ENCODE peak calls at places on chromosome 1, in seven cellular contexts. O is H9; H is amygdala; C is activated CD8-positive, alpha-beta memory T cell treated with anti-CD3 and anti-CD28 coated beads for 1 hour; A is astrocyte of the spinal cord; I is SHP77; L is cardiac muscle cell. Q is an unnamed sample.

GRCh38 chr1:111496398-111496797 is 7.0 kb downstream of the ADORA3 start:
- DNase-seq in O (no peak), H (no peak), C (no peak), A (no peak), I (no peak), L (no peak), Q (no peak)

GRCh38 chr1:111274653-111275052 is 16.0 kb upstream of the CHIA start:
- DNase-seq in O (no peak), H (no peak), C (no peak), A (no peak), I (no peak), L (no peak), Q (no peak)

GRCh38 chr1:97202481-97202880 is 480.9 kb downstream of the PTBP2 start:
- DNase-seq in O (no peak), H (no peak), C (no peak), A (no peak), I (no peak), L (no peak), Q (no peak)

GRCh38 chr1:204566583-204566955 is 50.4 kb downstream of the MDM4 start:
- DNase-seq in O (no peak), H (no peak), C (no peak), A (no peak), I (no peak), L (no peak), Q (no peak)

GRCh38 chr1:7388141-7388487 is 383.0 kb upstream of the VAMP3 start:
- DNase-seq in O (peak), H (no peak), C (no peak), A (no peak), I (no peak), L (no peak), Q (no peak)

GRCh38 chr1:172939475-172939874 is 111.3 kb downstream of the TNFSF18 start:
- DNase-seq in O (no peak), H (no peak), C (no peak), A (no peak), I (no peak), L (no peak), Q (no peak)

GRCh38 chr1:43831866-43832654 is 101.5 kb upstream of the ARTN start:
- DNase-seq in O (no peak), H (no peak), C (no peak), A (no peak), I (no peak), L (no peak), Q (no peak)

GRCh38 chr1:91608876-91609275 is 108.2 kb downstream of the CDC7 start:
- DNase-seq in O (no peak), H (no peak), C (no peak), A (peak), I (no peak), L (no peak), Q (peak)

GRCh38 chr1:198888379-198888778 is 249.5 kb downstream of the PTPRC start:
- DNase-seq in O (no peak), H (no peak), C (no peak), A (no peak), I (no peak), L (no peak), Q (no peak)

GRCh38 chr1:26360051-26360806 is 6.3 kb upstream of the CRYBG2 start:
- DNase-seq in O (peak), H (no peak), C (peak), A (no peak), I (no peak), L (no peak), Q (no peak)

GRCh38 chr1:16324456-16324890 is 27.8 kb downstream of the FBXO42 start:
- DNase-seq in O (no peak), H (no peak), C (no peak), A (peak), I (no peak), L (peak), Q (peak)

GRCh38 chr1:10624256-10625050 is 149.7 kb downstream of the PEX14 start:
- DNase-seq in O (peak), H (no peak), C (no peak), A (no peak), I (no peak), L (no peak), Q (no peak)

GRCh38 chr1:116909511-116910378 is at the start of gene PTGFRN:
- DNase-seq in O (peak), H (peak), C (peak), A (peak), I (peak), L (peak), Q (peak)

GRCh38 chr1:171794085-171794484 is 12.6 kb downstream of the METTL13 start:
- DNase-seq in O (no peak), H (no peak), C (no peak), A (peak), I (no peak), L (peak), Q (peak)

GRCh38 chr1:96660051-96660450 is 61.5 kb upstream of the PTBP2 start:
- DNase-seq in O (no peak), H (no peak), C (no peak), A (no peak), I (no peak), L (no peak), Q (no peak)

GRCh38 chr1:10615336-10615735 is 140.6 kb downstream of the PEX14 start:
- DNase-seq in O (peak), H (no peak), C (no peak), A (no peak), I (no peak), L (no peak), Q (no peak)

GRCh38 chr1:48756704-48757316 is 19.9 kb downstream of the BEND5 start:
- DNase-seq in O (no peak), H (no peak), C (no peak), A (no peak), I (no peak), L (no peak), Q (no peak)

GRCh38 chr1:117534995-117535467 is 70.8 kb upstream of the TENT5C start:
- DNase-seq in O (peak), H (no peak), C (peak), A (peak), I (peak), L (peak), Q (peak)

GRCh38 chr1:226625832-226626576 is 77.4 kb downstream of the STUM start:
- DNase-seq in O (no peak), H (no peak), C (no peak), A (no peak), I (no peak), L (no peak), Q (no peak)

GRCh38 chr1:1281533-1282321 is 1.5 kb downstream of the SCNN1D start:
- DNase-seq in O (no peak), H (no peak), C (no peak), A (no peak), I (peak), L (peak), Q (peak)

GRCh38 chr1:94060720-94061119 is 60.2 kb downstream of the ABCA4 start:
- DNase-seq in O (no peak), H (no peak), C (no peak), A (no peak), I (no peak), L (no peak), Q (no peak)

GRCh38 chr1:233440952-233441401 is 113.5 kb downstream of the MAP3K21 start:
- DNase-seq in O (peak), H (no peak), C (no peak), A (peak), I (peak), L (peak), Q (peak)

GRCh38 chr1:6485937-6486250 is 5.6 kb downstream of the PLEKHG5 start:
- DNase-seq in O (no peak), H (no peak), C (no peak), A (no peak), I (no peak), L (no peak), Q (no peak)

GRCh38 chr1:101203812-101204540 is 32.8 kb upstream of the S1PR1 start:
- DNase-seq in O (no peak), H (no peak), C (no peak), A (peak), I (peak), L (peak), Q (peak)

GRCh38 chr1:87474098-87474497 is 145.4 kb downstream of the LMO4 start:
- DNase-seq in O (no peak), H (no peak), C (no peak), A (no peak), I (no peak), L (no peak), Q (no peak)

GRCh38 chr1:30417701-30418425 is 305.5 kb downstream of the MATN1 start:
- DNase-seq in O (peak), H (no peak), C (no peak), A (no peak), I (no peak), L (no peak), Q (no peak)

GRCh38 chr1:243471754-243472725 is 216.2 kb downstream of the SDCCAG8 start:
- DNase-seq in O (peak), H (no peak), C (no peak), A (peak), I (no peak), L (no peak), Q (peak)

GRCh38 chr1:10646347-10646861 is 150.0 kb downstream of the CASZ1 start:
- DNase-seq in O (no peak), H (no peak), C (no peak), A (peak), I (no peak), L (peak), Q (peak)

GRCh38 chr1:74652711-74653131 is 20.9 kb downstream of the ERICH3 start:
- DNase-seq in O (no peak), H (no peak), C (no peak), A (peak), I (no peak), L (peak), Q (peak)

GRCh38 chr1:34744851-34745250 is 10.0 kb upstream of the GJB5 start:
- DNase-seq in O (no peak), H (no peak), C (no peak), A (no peak), I (no peak), L (no peak), Q (no peak)

GRCh38 chr1:155173478-155174333 is at the start of gene TRIM46:
- DNase-seq in O (peak), H (no peak), C (peak), A (peak), I (peak), L (peak), Q (peak)

GRCh38 chr1:116091083-116091482 is 20.1 kb upstream of the MAB21L3 start:
- DNase-seq in O (no peak), H (no peak), C (no peak), A (no peak), I (no peak), L (no peak), Q (no peak)

GRCh38 chr1:16248603-16249534 is 11.9 kb upstream of the CPLANE2 start:
- DNase-seq in O (no peak), H (peak), C (no peak), A (peak), I (peak), L (peak), Q (peak)

GRCh38 chr1:43505077-43505780 is 25.5 kb upstream of the PTPRF start:
- DNase-seq in O (no peak), H (no peak), C (no peak), A (no peak), I (no peak), L (no peak), Q (no peak)